ENCODE peak calls at places on chromosomes 11 and 22, in six cellular contexts. P, J, X, E, T and M are unnamed samples.

GRCh38 chr11:73393479-73394415 is 17.5 kb downstream of the RELT start:
- DNase-seq in E (peak; percentile 79), T (peak; percentile 89), X (peak; percentile 65), J (peak; percentile 87), P (peak; percentile 90), M (peak; percentile 73)

GRCh38 chr11:995752-996420 is 40.6 kb downstream of the MUC6 start:
- DNase-seq in X (no peak), P (no peak), E (peak; percentile 34), J (no peak), T (no peak), M (no peak)

GRCh38 chr22:38775656-38776055 is 18.3 kb downstream of the DNAL4 start:
- DNase-seq in X (no peak), T (no peak), P (no peak), J (no peak), E (no peak), M (no peak)

GRCh38 chr11:59188954-59189353 is 17.0 kb downstream of the DTX4 start:
- DNase-seq in J (no peak), P (no peak), T (no peak), E (no peak), X (no peak), M (no peak)

GRCh38 chr11:62125881-62126280 is 2.1 kb downstream of the INCENP start:
- DNase-seq in X (no peak), P (no peak), E (no peak), J (no peak), T (no peak), M (no peak)

GRCh38 chr22:20131856-20132685 is 467 bp downstream of the ZDHHC8 start:
- DNase-seq in E (peak; percentile 86), X (no peak), P (no peak), J (no peak), T (no peak), M (no peak)

GRCh38 chr11:36594316-36594989 is at the start of gene IFTAP:
- DNase-seq in J (peak; percentile 12), X (peak; percentile 90), T (peak; percentile 82), E (peak; percentile 38), P (peak; percentile 85), M (peak; percentile 94)

GRCh38 chr11:107696140-107696539 is 15.7 kb downstream of the SLN start:
- DNase-seq in T (no peak), E (no peak), J (no peak), X (no peak), P (peak; percentile 35), M (peak; percentile 90)

GRCh38 chr22:48755332-48755949 is 1072.2 kb downstream of the BRD1 start:
- DNase-seq in T (no peak), E (no peak), X (no peak), P (no peak), J (no peak), M (no peak)

GRCh38 chr22:30933457-30933856 is 35.1 kb downstream of the MORC2 start:
- DNase-seq in T (no peak), X (no peak), E (no peak), P (no peak), J (no peak), M (no peak)

GRCh38 chr22:50141462-50141861 is 29.1 kb upstream of the PANX2 start:
- DNase-seq in P (no peak), E (no peak), T (no peak), X (no peak), J (no peak), M (no peak)

GRCh38 chr22:39932918-39933649 is 27.1 kb upstream of the TMA7B start:
- DNase-seq in E (peak; percentile 69), X (peak; percentile 29), T (peak; percentile 86), P (peak; percentile 15), J (peak; percentile 89), M (peak; percentile 23)

GRCh38 chr22:39908737-39909136 is 7.9 kb downstream of the GRAP2 start:
- DNase-seq in T (no peak), E (peak; percentile 24), P (no peak), J (no peak), X (no peak), M (no peak)

GRCh38 chr11:74417379-74417804 is 19.2 kb upstream of the PGM2L1 start:
- DNase-seq in J (no peak), X (no peak), E (no peak), P (no peak), T (no peak), M (no peak)

GRCh38 chr11:13983081-13983751 is 20.7 kb downstream of the SPON1 start:
- DNase-seq in J (no peak), T (no peak), P (no peak), E (no peak), X (no peak), M (no peak)

GRCh38 chr11:10693509-10694071 is at the start of gene IRAG1:
- DNase-seq in P (no peak), T (no peak), E (no peak), J (peak; percentile 25), X (no peak), M (no peak)

GRCh38 chr11:111514216-111515031 is at the start of gene HOATZ:
- DNase-seq in E (peak; percentile 17), T (peak; percentile 82), X (no peak), J (peak; percentile 75), P (no peak), M (no peak)

GRCh38 chr11:87740968-87741367 is 434.3 kb downstream of the RAB38 start:
- DNase-seq in X (no peak), J (no peak), T (no peak), P (no peak), E (no peak), M (no peak)

GRCh38 chr11:64947202-64947814 is 11.6 kb upstream of the GPHA2 start:
- DNase-seq in P (no peak), T (no peak), E (no peak), J (no peak), X (no peak), M (peak; percentile 25)

GRCh38 chr11:1553808-1554594 is 18.1 kb downstream of the DUSP8 start:
- DNase-seq in T (peak; percentile 68), P (no peak), X (no peak), E (no peak), J (peak; percentile 82), M (no peak)

GRCh38 chr11:16861867-16862266 is 123.4 kb downstream of the C11orf58 start:
- DNase-seq in T (no peak), P (no peak), X (no peak), J (no peak), E (no peak), M (no peak)

GRCh38 chr11:35473975-35474374 is 51.4 kb downstream of the PAMR1 start:
- DNase-seq in X (no peak), T (no peak), P (no peak), J (no peak), E (no peak), M (no peak)

GRCh38 chr11:94804874-94805273 is 36.7 kb downstream of the AMOTL1 start:
- DNase-seq in E (no peak), P (no peak), X (no peak), J (no peak), T (no peak), M (no peak)

GRCh38 chr11:26231252-26231661 is 100.7 kb upstream of the ANO3 start:
- DNase-seq in T (no peak), X (no peak), P (no peak), E (no peak), J (no peak), M (peak; percentile 76)

GRCh38 chr11:132278801-132279574 is 908.6 kb downstream of the NTM start:
- DNase-seq in T (no peak), X (no peak), E (no peak), J (no peak), P (no peak), M (peak; percentile 4)

GRCh38 chr22:45538284-45538683 is 35.6 kb downstream of the FBLN1 start:
- DNase-seq in T (no peak), P (no peak), J (no peak), X (no peak), E (no peak), M (no peak)

GRCh38 chr22:27719535-27720227 is 81.9 kb downstream of the MN1 start:
- DNase-seq in E (peak; percentile 62), P (no peak), X (peak; percentile 40), J (no peak), T (no peak), M (no peak)
- TF ChIP-seq JUN in E (no peak), P (no peak), X (no peak), J (no peak), T (no peak), M (no peak)

DNA sequence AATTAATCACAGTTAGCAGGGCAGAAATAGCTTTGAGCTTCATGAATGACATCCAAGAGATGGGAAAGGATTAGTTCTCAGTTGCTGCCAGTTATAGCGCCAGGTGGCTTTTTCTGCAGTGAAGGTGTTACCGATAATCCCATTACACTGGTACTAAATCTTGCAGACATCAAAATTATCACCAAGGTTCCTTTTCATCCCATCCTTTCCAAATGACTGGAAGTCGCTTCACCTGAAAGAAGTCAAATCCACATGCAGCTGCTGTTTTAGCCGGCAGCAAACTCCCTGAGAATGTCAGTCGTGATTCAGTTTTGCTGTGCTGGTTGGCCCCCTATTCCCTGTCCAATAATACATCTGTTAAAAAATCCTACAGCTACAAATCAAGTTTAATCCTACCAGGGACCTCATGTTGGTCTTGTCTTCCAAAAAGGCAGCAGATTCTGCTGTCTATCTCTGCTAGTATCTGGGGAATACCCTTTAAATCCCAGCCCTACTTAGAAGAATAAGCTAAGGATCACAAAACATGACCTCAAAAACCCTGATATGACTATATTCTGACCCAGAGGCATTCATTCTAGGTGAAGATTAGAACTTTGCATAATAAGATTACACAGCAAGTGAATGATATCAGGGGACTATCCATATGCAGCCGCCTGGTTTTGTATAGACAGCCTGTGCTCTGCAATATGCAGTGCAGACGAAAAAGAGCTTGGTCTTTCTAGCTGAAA is 31.7 kb downstream of the IMMP1L start:
- DNase-seq in X (no peak), J (no peak), T (no peak), E (no peak), P (no peak), M (no peak)
- TF ChIP-seq JUN in X (no peak), J (no peak), T (no peak), E (no peak), P (no peak), M (no peak)

DNA sequence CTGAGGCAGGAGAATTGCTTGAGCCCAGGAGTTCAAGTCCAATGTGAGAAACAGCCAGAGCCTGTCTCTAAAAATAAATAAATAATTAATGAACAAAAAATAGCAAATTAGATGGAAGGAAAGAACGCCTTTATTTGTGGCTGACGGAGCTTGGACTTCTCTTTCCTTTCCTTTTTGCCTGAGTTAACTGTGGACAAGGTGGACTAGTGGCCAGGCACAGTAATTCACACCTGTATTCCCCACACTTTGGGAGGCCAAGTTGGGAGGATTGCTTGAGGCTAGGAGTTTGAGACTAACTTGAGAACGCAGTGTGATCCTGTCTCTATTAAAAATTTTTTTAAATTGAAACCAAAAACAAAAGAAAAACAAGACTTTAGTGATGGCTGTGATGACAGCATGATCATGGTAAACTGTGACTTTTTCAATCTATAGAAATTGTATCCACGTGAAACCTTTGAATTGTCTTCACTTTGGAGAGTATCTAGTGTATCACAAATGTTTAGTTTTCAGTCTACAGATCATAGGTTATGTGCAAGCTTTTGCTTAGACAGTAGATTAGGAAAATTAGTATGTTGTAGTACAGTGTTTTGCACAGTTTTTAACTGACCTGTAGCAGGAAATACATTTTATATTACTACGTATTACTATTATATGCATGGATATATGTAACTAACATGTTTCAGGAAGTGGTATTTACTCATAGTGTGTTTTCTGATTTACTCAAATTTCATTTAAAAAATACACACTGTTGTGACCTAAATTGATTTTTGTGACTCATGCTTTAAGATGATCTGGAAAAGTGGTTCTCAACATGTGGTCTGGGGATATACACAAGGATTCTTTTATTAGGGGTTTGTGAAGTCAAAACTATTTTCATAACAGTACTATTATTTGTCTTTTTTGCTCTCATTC is 42.1 kb downstream of the KDM2A start:
- DNase-seq in E (no peak), X (no peak), J (no peak), T (no peak), P (no peak), M (peak; percentile 20)
- TF ChIP-seq JUN in E (no peak), X (no peak), J (no peak), T (no peak), P (no peak), M (no peak)

GRCh38 chr11:122317337-122317736 is 201.3 kb upstream of the BLID start:
- DNase-seq in X (no peak), J (no peak), P (no peak), E (no peak), T (no peak), M (no peak)
- TF ChIP-seq JUN in X (no peak), J (no peak), P (no peak), E (no peak), T (no peak), M (no peak)